ENCODE peak calls at places on chromosome 14, in four cellular contexts. A, N, P and C are unnamed samples.

GRCh38 chr14:67391266-67391665 is 20.7 kb downstream of the PLEK2 start:
- DNase-seq in A (peak; percentile 78), N (no peak), P (no peak), C (no peak)

GRCh38 chr14:105092912-105093425 is 27.7 kb upstream of the GPR132 start:
- DNase-seq in P (no peak), N (no peak), A (peak; percentile 67), C (no peak)

GRCh38 chr14:106185837-106186233 is 659.5 kb downstream of the TMEM121 start:
- DNase-seq in N (no peak), P (no peak), A (no peak), C (no peak)

GRCh38 chr14:80926706-80927384 is 14.7 kb downstream of the CEP128 start:
- DNase-seq in P (no peak), A (no peak), N (no peak), C (no peak)

GRCh38 chr14:34623506-34623905 is 6.4 kb downstream of the SNX6 start:
- DNase-seq in N (no peak), P (no peak), A (no peak), C (no peak)

GRCh38 chr14:39368261-39368959 is 63.8 kb downstream of the FBXO33 start:
- DNase-seq in A (no peak), N (peak; percentile 44), P (peak; percentile 47), C (peak; percentile 69)

GRCh38 chr14:79552778-79553177 is 658.5 kb downstream of the DIO2 start:
- DNase-seq in A (no peak), N (no peak), P (no peak), C (peak; percentile 47)

GRCh38 chr14:23356662-23357061 is 4.0 kb upstream of the SLC22A17 start:
- DNase-seq in A (no peak), N (no peak), P (no peak), C (no peak)

GRCh38 chr14:29037428-29037827 is 270.8 kb downstream of the FOXG1 start:
- DNase-seq in A (no peak), N (no peak), P (no peak), C (no peak)

GRCh38 chr14:61329478-61330051 is 8.2 kb downstream of the PRKCH start:
- DNase-seq in N (no peak), A (no peak), P (no peak), C (no peak)

GRCh38 chr14:56821177-56821576 is 10.9 kb upstream of the OTX2 start:
- DNase-seq in N (no peak), A (no peak), P (no peak), C (no peak)

GRCh38 chr14:20606190-20606901 is 15.2 kb upstream of the RNASE12 start:
- DNase-seq in P (no peak), N (no peak), A (no peak), C (no peak)

GRCh38 chr14:61098711-61099110 is 117.7 kb downstream of the SLC38A6 start:
- DNase-seq in A (no peak), N (no peak), P (no peak), C (no peak)

GRCh38 chr14:51513281-51513680 is 138.4 kb upstream of the FRMD6 start:
- DNase-seq in A (no peak), P (no peak), N (no peak), C (no peak)

GRCh38 chr14:101761881-101762529 is 496 bp downstream of the PPP2R5C start:
- DNase-seq in N (no peak), A (peak; percentile 56), P (no peak), C (no peak)

GRCh38 chr14:59438148-59438766 is 26.9 kb downstream of the GPR135 start:
- DNase-seq in N (no peak), P (no peak), A (no peak), C (no peak)

GRCh38 chr14:29865299-29865698 is 62.3 kb downstream of the PRKD1 start:
- DNase-seq in N (no peak), P (no peak), A (no peak), C (no peak)

GRCh38 chr14:62064741-62065323 is 302.6 kb downstream of the SNAPC1 start:
- DNase-seq in A (no peak), P (no peak), N (no peak), C (no peak)

GRCh38 chr14:55840821-55841220 is 260.8 kb downstream of the KTN1 start:
- DNase-seq in A (no peak), N (no peak), P (no peak), C (no peak)

GRCh38 chr14:61528591-61529021 is 166.7 kb upstream of the HIF1A start:
- DNase-seq in N (no peak), P (no peak), A (no peak), C (no peak)

GRCh38 chr14:53620325-53620716 is 336.3 kb downstream of the BMP4 start:
- DNase-seq in N (no peak), P (no peak), A (no peak), C (no peak)

GRCh38 chr14:99565383-99565782 is 38.6 kb downstream of the CCDC85C start:
- DNase-seq in P (no peak), A (no peak), N (no peak), C (no peak)
- H3K4me1 ChIP-seq in P (peaks cover 69% of the 10 kb centered on the region), A (peaks cover 65% of the 10 kb centered on the region), N (peaks cover 55% of the 10 kb centered on the region), C (peaks cover 34% of the 10 kb centered on the region)

DNA sequence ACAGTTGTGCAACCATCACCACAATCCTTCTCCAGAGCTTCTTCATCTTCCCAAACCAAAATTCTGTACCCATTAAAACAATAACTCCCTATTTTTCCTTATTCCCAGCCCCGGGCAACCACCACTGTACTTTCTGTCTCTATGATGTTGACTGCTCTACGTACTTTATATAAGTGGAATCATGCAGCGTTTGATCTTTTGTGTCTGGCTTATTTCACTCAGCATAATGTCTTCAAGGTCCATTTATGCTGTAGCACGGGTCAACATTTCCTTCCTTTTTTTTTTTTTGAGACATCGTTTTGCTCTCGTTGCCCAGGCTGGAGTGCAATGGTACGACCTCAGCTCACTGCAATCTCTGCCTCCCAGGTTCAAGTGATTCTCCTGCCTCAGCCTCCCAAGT is 162.7 kb upstream of the GSC start:
- DNase-seq in A (no peak), N (no peak), P (no peak), C (no peak)
- H3K9me3 ChIP-seq in A (no peaks in the 10 kb centered on the region), N (no peaks in the 10 kb centered on the region), P (no peaks in the 10 kb centered on the region), C (no peaks in the 10 kb centered on the region)

GRCh38 chr14:74981833-74982232 is 20.9 kb upstream of the EIF2B2 start:
- DNase-seq in P (no peak), A (no peak), N (no peak), C (no peak)
- TF ChIP-seq ZNF274 in P (no peak), A (no peak), N (no peak), C (no peak)

DNA sequence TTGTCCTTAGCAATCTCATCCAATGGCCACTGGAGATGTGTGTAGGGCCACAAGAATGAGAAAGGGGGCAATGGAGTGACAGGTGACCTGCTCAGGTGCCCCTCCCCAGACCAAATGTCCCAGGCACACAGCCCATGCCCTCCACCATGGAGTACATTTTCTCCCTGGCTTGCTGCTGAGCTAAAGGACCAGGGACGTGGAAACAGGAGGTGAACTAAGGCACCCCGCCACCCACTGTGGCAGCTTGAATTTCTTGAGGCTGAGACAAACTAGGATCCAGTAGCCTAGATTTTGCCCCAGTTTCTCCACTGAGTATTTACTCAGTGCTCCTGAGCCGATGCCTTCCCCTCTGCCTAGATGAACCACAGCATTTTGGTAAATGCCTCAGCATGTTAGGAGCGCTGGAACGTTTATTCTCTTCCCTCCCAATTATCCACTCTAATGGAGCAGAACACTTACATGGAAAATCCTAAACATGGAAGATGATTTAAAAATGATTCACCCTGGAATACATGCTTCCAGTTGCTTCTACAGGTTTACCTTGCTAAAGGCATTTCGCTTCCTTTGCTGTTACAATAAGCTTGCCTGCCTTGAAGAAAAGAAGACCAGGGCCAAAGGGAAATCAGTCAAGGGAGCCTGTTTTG is 198.0 kb downstream of the ZFP36L1 start:
- DNase-seq in A (no peak), N (no peak), P (no peak), C (no peak)
- H3K4me1 ChIP-seq in A (no peaks in the 10 kb centered on the region), N (peaks cover 48% of the 10 kb centered on the region), P (peaks cover 6% of the 10 kb centered on the region), C (peaks cover 9% of the 10 kb centered on the region)

DNA sequence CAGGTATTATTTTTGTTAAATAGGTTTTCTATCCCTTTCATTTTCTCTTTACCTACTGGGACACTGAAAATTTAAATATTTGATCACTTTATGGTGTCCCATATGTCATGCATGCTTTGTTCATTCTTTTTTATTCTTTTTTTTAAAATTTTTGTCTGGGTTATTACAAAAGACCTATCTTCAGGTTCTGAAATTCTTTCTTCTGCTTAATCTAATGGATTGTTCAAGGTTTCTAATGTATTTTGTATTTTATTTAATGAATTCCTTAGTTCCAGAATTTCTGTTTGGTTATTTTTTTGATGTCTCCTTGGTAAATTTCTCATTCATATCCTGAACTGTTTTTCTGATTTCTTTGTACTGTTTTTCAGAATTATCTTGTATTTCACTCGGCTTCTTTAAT is 20.2 kb upstream of the VASH1 start:
- DNase-seq in A (no peak), N (no peak), P (no peak), C (no peak)
- H3K9me3 ChIP-seq in A (peaks cover 2% of the 10 kb centered on the region), N (peaks cover 4% of the 10 kb centered on the region), P (peaks cover 2% of the 10 kb centered on the region), C (peaks cover 8% of the 10 kb centered on the region)

GRCh38 chr14:92520102-92520651 is 6.6 kb downstream of the RIN3 start:
- DNase-seq in P (no peak), A (no peak), N (no peak), C (no peak)
- TF ChIP-seq ZNF274 in P (no peak), A (no peak), N (no peak), C (no peak)

DNA sequence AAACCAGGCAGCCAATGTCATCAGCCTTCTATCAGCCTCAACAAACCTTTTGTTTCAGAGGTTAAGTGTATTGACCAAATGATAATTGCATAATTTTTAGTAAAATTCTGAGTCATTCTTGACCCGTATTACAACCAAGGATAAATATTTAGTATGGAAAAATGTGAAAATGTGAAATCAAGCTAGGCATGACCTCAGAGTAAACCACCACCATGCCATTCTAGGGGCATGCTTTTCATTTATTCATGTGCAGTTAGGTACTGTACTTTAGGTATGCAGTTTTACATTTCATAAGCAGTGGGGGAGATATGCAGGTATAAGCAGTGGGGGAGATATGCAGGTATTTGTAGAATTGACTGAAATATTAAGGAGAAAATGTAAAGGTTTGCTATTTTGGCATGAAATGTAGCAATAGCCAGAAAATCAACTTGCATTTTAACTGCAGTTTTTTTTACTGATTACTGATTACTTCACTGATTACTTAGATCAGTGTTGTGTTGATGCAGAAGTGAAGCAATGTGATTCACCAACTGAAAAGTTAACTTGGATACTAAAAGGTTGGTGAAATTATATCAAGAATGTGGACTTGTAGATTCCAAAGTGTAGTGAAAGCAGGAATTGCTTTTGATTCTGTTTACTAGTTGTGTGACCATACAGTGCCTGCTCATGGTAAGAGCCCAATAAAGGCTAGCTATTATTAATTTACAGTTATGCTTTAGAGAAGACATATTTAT is 184.2 kb downstream of the ESR2 start:
- DNase-seq in N (no peak), A (no peak), P (no peak), C (no peak)
- H3K4me1 ChIP-seq in N (no peaks in the 10 kb centered on the region), A (no peaks in the 10 kb centered on the region), P (no peaks in the 10 kb centered on the region), C (peaks cover 2% of the 10 kb centered on the region)